ENCODE peak calls at places on chromosomes 4 and X, in six cellular contexts. Y, I, O, H, R and X are unnamed samples. For H3K4me1, the result is how much of the 10 kb centered on the place peaks cover.

GRCh38 chrX:10633722-10634121 is 13.3 kb upstream of the MID1 start:
- DNase-seq in Y (no peak), I (no peak), O (peak), H (no peak), R (no peak), X (no peak)

GRCh38 chr4:150010525-150011126 is 67.6 kb upstream of the DCLK2 start:
- DNase-seq in Y (peak), I (no peak), O (no peak), H (peak), R (peak), X (peak)

GRCh38 chr4:2432991-2433530 is 14.3 kb downstream of the CFAP99 start:
- DNase-seq in Y (no peak), I (no peak), O (no peak), H (no peak), R (no peak), X (no peak)

GRCh38 chr4:37054670-37055069 is 189.9 kb upstream of the NWD2 start:
- DNase-seq in Y (no peak), I (no peak), O (no peak), H (no peak), R (no peak), X (no peak)

GRCh38 chr4:103934178-103934789 is 214.5 kb upstream of the TACR3 start:
- DNase-seq in Y (no peak), I (no peak), O (no peak), H (no peak), R (no peak), X (no peak)

GRCh38 chr4:52376107-52376704 is 282.9 kb downstream of the USP46 start:
- DNase-seq in Y (no peak), I (no peak), O (no peak), H (no peak), R (no peak), X (no peak)

GRCh38 chr4:4269856-4270255 is 20.1 kb downstream of the LYAR start:
- DNase-seq in Y (no peak), I (no peak), O (no peak), H (no peak), R (no peak), X (no peak)

GRCh38 chrX:57573754-57574153 is 18.1 kb upstream of the ZXDB start:
- DNase-seq in Y (no peak), I (no peak), O (no peak), H (no peak), R (no peak), X (no peak)

GRCh38 chr4:6696611-6697010 is 2.9 kb downstream of the S100P start:
- DNase-seq in Y (no peak), I (no peak), O (no peak), H (no peak), R (no peak), X (no peak)

GRCh38 chr4:52606040-52606439 is 53.1 kb downstream of the USP46 start:
- DNase-seq in Y (no peak), I (no peak), O (no peak), H (no peak), R (no peak), X (no peak)

GRCh38 chr4:24228692-24229091 is 338.8 kb upstream of the PPARGC1A start:
- DNase-seq in Y (no peak), I (no peak), O (no peak), H (no peak), R (no peak), X (no peak)
- H3K27ac ChIP-seq in Y (no peak), I (no peak), O (no peak), H (no peak), R (no peak), X (no peak)

DNA sequence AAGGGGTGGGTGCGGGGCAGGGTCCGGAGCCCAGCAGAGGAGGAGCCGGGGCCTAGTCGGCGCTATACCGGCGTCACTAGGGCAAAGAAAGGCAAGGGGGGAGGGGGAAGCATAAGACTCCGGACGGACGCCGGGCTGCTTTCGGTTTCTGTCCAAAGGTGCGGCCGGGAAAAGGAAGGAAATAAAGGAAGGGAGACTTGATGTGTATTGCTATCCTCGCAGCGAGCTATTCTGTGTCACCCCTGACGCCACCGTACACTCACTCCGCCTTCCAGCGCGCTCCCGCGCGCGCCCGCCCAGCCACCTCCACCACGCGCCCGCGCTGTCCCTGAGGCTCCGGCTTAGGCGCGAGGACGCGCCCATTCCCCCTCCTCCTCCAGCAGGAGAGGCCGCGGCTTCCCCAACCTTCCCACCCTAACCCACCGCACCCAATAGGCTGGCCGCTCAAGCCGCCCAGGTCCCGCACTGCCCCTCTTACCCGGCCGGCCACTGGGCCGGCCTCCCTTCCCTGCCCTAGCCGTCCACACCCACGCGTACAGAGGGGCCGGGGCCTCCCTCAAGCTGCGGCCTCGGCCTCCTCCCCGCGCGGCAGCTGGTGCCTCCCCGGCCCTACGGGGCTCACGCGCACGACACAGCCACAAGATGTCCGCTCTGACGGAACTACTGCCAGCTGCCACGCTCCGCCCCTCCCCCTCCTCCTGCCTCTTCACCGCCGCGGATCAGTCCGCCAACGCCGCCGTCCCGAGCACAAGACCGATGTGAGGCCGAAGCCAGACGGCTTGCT is at the start of gene UBE2D3:
- DNase-seq in Y (peak), I (peak), O (peak), H (peak), R (peak), X (peak)
- TF ChIP-seq POLR2A in Y (peak), I (peak), O (peak), H (peak), R (no peak), X (peak)

GRCh38 chrX:13748486-13748885 is 13.9 kb downstream of the OFD1 start:
- DNase-seq in Y (no peak), I (no peak), O (no peak), H (no peak), R (no peak), X (no peak)
- H3K4me1 ChIP-seq in Y (under half), I (under half), O (under half), H (under half), R (under half), X (under half)

GRCh38 chr4:184359905-184360304 is 114.4 kb downstream of the IRF2 start:
- DNase-seq in Y (no peak), I (no peak), O (no peak), H (no peak), R (no peak), X (no peak)
- H3K27ac ChIP-seq in Y (no peak), I (no peak), O (no peak), H (no peak), R (no peak), X (no peak)

GRCh38 chrX:123764967-123765871 is 32.4 kb upstream of the THOC2 start:
- DNase-seq in Y (peak), I (peak), O (peak), H (peak), R (peak), X (peak)
- TF ChIP-seq POLR2A in Y (no peak), I (no peak), O (no peak), H (no peak), R (no peak), X (peak)

GRCh38 chr4:679571-680083 is 5.3 kb downstream of the MYL5 start:
- DNase-seq in Y (no peak), I (no peak), O (no peak), H (no peak), R (no peak), X (no peak)
- H3K4me1 ChIP-seq in Y (under half), I (under half), O (under half), H (under half), R (under half), X (under half)